ENCODE peak calls at places on chromosomes 16 and 17, in six cellular contexts. One of them, this sample, is unnamed.

GRCh38 chr17:12410721-12411120 is 255.0 kb upstream of the MYOCD start:
- DNase-seq in progenitor cell of endocrine pancreas: no peak
- DNase-seq in heart right ventricle: no peak
- DNase-seq in HEK293T: no peak
- DNase-seq in uterus: no peak
- DNase-seq in GM13976: no peak
- DNase-seq in this sample: no peak

GRCh38 chr17:28119049-28119448 is 76.6 kb downstream of the NLK start:
- DNase-seq in progenitor cell of endocrine pancreas: no peak
- DNase-seq in heart right ventricle: no peak
- DNase-seq in HEK293T: no peak
- DNase-seq in uterus: no peak
- DNase-seq in GM13976: no peak
- DNase-seq in this sample: no peak

GRCh38 chr16:5200123-5200522 is 102.5 kb upstream of the EEF2KMT start:
- DNase-seq in progenitor cell of endocrine pancreas: no peak
- DNase-seq in heart right ventricle: no peak
- DNase-seq in HEK293T: no peak
- DNase-seq in uterus: no peak
- DNase-seq in GM13976: no peak
- DNase-seq in this sample: no peak

GRCh38 chr17:44798352-44798751 is 31.7 kb downstream of the GJC1 start:
- DNase-seq in progenitor cell of endocrine pancreas: no peak
- DNase-seq in heart right ventricle: no peak
- DNase-seq in HEK293T: no peak
- DNase-seq in uterus: no peak
- DNase-seq in GM13976: no peak
- DNase-seq in this sample: no peak

GRCh38 chr16:57846078-57846697 is 43.9 kb upstream of the KIFC3 start:
- DNase-seq in progenitor cell of endocrine pancreas: no peak
- DNase-seq in heart right ventricle: no peak
- DNase-seq in HEK293T: no peak
- DNase-seq in uterus: no peak
- DNase-seq in GM13976: no peak
- DNase-seq in this sample: no peak

GRCh38 chr16:85471469-85472431 is 141.4 kb upstream of the GSE1 start:
- DNase-seq in progenitor cell of endocrine pancreas: no peak
- DNase-seq in heart right ventricle: peak
- DNase-seq in HEK293T: no peak
- DNase-seq in uterus: no peak
- DNase-seq in GM13976: no peak
- DNase-seq in this sample: no peak

GRCh38 chr17:8067806-8068205 is 19.7 kb downstream of the ALOX12B start:
- DNase-seq in progenitor cell of endocrine pancreas: no peak
- DNase-seq in heart right ventricle: no peak
- DNase-seq in HEK293T: no peak
- DNase-seq in uterus: no peak
- DNase-seq in GM13976: no peak
- DNase-seq in this sample: no peak

GRCh38 chr16:79261461-79261860 is 339.1 kb downstream of the MAF start:
- DNase-seq in progenitor cell of endocrine pancreas: peak
- DNase-seq in heart right ventricle: peak
- DNase-seq in HEK293T: peak
- DNase-seq in uterus: no peak
- DNase-seq in GM13976: no peak
- DNase-seq in this sample: peak

GRCh38 chr17:31394544-31394943 is 3.1 kb downstream of the RAB11FIP4 start:
- DNase-seq in progenitor cell of endocrine pancreas: peak
- DNase-seq in heart right ventricle: peak
- DNase-seq in HEK293T: peak
- DNase-seq in uterus: no peak
- DNase-seq in GM13976: peak
- DNase-seq in this sample: peak

GRCh38 chr17:44707755-44708400 is 587 bp upstream of the DBF4B start:
- DNase-seq in progenitor cell of endocrine pancreas: no peak
- DNase-seq in heart right ventricle: no peak
- DNase-seq in HEK293T: no peak
- DNase-seq in uterus: no peak
- DNase-seq in GM13976: no peak
- DNase-seq in this sample: no peak

GRCh38 chr17:77119668-77120301 is 21.0 kb upstream of the SEC14L1 start:
- DNase-seq in progenitor cell of endocrine pancreas: no peak
- DNase-seq in heart right ventricle: no peak
- DNase-seq in HEK293T: no peak
- DNase-seq in uterus: no peak
- DNase-seq in GM13976: no peak
- DNase-seq in this sample: no peak